ENCODE peak calls at places on chromosomes 5 and 9, in seven cellular contexts. P is HCT116, E is osteocyte, H is cardiac fibroblast, F is RWPE1, K is WTC11, M is foreskin fibroblast. T is an unnamed sample.

GRCh38 chr9:3906437-3907213 is 380.8 kb upstream of the RFX3 start:
- DNase-seq in F (peak), K (no peak), E (no peak), P (peak), H (peak), M (peak), T (no peak)

GRCh38 chr5:26553079-26553478 is 485.3 kb downstream of the CDH9 start:
- DNase-seq in K (no peak), P (no peak), F (peak), H (no peak), M (no peak), E (no peak), T (no peak)

GRCh38 chr5:57176350-57176857 is 2.5 kb downstream of the GPBP1 start:
- DNase-seq in K (no peak), E (no peak), F (no peak), P (no peak), M (peak), H (peak), T (no peak)

GRCh38 chr5:133251296-133252132 is 199.7 kb downstream of the HSPA4 start:
- DNase-seq in H (no peak), F (no peak), M (no peak), K (no peak), E (no peak), P (no peak), T (no peak)

GRCh38 chr5:127665641-127666040 is 16.8 kb downstream of the CTXN3 start:
- DNase-seq in E (no peak), F (no peak), M (no peak), K (no peak), H (no peak), P (no peak), T (no peak)

GRCh38 chr5:37723147-37723961 is 116.5 kb downstream of the GDNF start:
- DNase-seq in M (peak), K (peak), H (peak), P (peak), F (no peak), E (no peak), T (peak)

GRCh38 chr9:16213781-16214515 is 656.5 kb downstream of the BNC2 start:
- DNase-seq in K (no peak), M (peak), H (peak), E (no peak), P (no peak), F (peak), T (no peak)

GRCh38 chr5:173391031-173391430 is 62.8 kb upstream of the STC2 start:
- DNase-seq in M (no peak), H (no peak), P (no peak), F (no peak), K (no peak), E (peak), T (no peak)

GRCh38 chr9:100690438-100690837 is 112.6 kb downstream of the CAVIN4 start:
- DNase-seq in P (no peak), K (no peak), M (no peak), F (no peak), H (no peak), E (no peak), T (no peak)

GRCh38 chr9:115633099-115633498 is 515.1 kb upstream of the TNC start:
- DNase-seq in K (no peak), P (no peak), H (peak), F (no peak), E (no peak), M (peak), T (no peak)

GRCh38 chr5:66659780-66660179 is 63.6 kb downstream of the MAST4 start:
- DNase-seq in P (no peak), E (no peak), F (no peak), H (no peak), K (no peak), M (no peak), T (no peak)

GRCh38 chr5:177111720-177112394 is 21.7 kb upstream of the NSD1 start:
- DNase-seq in H (peak), E (no peak), M (peak), F (peak), K (peak), P (peak), T (peak)

GRCh38 chr5:77560677-77561263 is 68.7 kb upstream of the WDR41 start:
- DNase-seq in F (peak), P (peak), K (no peak), E (no peak), M (peak), H (peak), T (no peak)

GRCh38 chr9:119451426-119451825 is 82.2 kb upstream of the BRINP1 start:
- DNase-seq in F (no peak), P (no peak), M (no peak), H (no peak), K (no peak), E (no peak), T (no peak)

GRCh38 chr5:164679461-164679860 is 1174.0 kb downstream of the MAT2B start:
- DNase-seq in P (no peak), E (no peak), K (no peak), F (no peak), M (no peak), H (no peak), T (no peak)

GRCh38 chr5:42810905-42811590 is 644 bp downstream of the SELENOP start:
- DNase-seq in E (no peak), M (peak), K (no peak), F (no peak), P (no peak), H (peak), T (no peak)

GRCh38 chr5:58974083-58974482 is 391.2 kb downstream of the RAB3C start:
- DNase-seq in E (no peak), P (no peak), H (no peak), M (no peak), K (no peak), F (no peak), T (no peak)

GRCh38 chr5:156654444-156654843 is 195.7 kb upstream of the PPP1R2B start:
- DNase-seq in P (no peak), M (no peak), H (no peak), K (no peak), F (no peak), E (no peak), T (no peak)

GRCh38 chr5:158801286-158801685 is 298.4 kb downstream of the EBF1 start:
- DNase-seq in F (no peak), M (no peak), K (no peak), E (no peak), P (no peak), H (no peak), T (no peak)

GRCh38 chr5:30413540-30413939 is 779.9 kb upstream of the CDH6 start:
- DNase-seq in F (no peak), H (peak), E (no peak), P (no peak), K (no peak), M (no peak), T (no peak)

GRCh38 chr9:120655005-120655622 is 59.2 kb downstream of the MEGF9 start:
- DNase-seq in M (peak), H (peak), K (no peak), F (peak), P (no peak), E (no peak), T (no peak)

GRCh38 chr5:123087173-123088030 is 1.6 kb upstream of the PRDM6 start:
- DNase-seq in K (no peak), M (no peak), P (no peak), H (peak), F (no peak), E (no peak), T (no peak)

GRCh38 chr5:170132642-170133448 is 27.1 kb downstream of the FOXI1 start:
- DNase-seq in P (no peak), M (peak), E (peak), K (no peak), F (peak), H (peak), T (no peak)

GRCh38 chr5:104126980-104127379 is 564.4 kb upstream of the NUDT12 start:
- DNase-seq in E (no peak), F (no peak), K (no peak), H (no peak), M (no peak), P (no peak), T (no peak)

GRCh38 chr5:16736158-16736994 is 119.6 kb upstream of the RETREG1 start:
- DNase-seq in K (peak), H (peak), M (peak), F (peak), P (peak), E (no peak), T (no peak)

DNA sequence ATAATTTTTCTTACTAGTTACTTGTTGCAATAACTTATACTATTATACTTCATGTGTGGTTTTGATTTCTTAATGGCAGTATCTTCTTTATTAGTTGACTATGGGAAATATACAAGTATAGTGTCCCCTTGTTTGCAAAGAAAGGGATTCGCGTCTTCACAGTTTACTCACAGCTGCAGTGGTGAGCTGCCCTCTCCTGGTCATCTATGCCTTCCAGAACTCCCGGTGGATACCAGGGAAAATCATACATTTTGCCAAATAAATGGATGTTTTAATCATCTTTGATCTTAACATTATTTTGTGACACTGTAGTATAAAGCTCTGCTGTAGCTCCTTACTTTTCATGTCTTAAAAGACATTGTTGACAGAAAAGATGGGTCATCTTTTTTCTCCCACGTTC is 142.0 kb downstream of the ZCCHC7 start:
- DNase-seq in K (peak), H (peak), M (peak), P (no peak), E (no peak), F (no peak), T (no peak)
- TF ChIP-seq CTCF in K (no peak), H (peak), M (peak), P (peak), E (peak), F (peak), T (peak)

GRCh38 chr9:113876806-113877236 is 712 bp downstream of the ZNF618 start:
- DNase-seq in E (no peak), K (no peak), F (no peak), P (no peak), H (peak), M (peak), T (no peak)
- TF ChIP-seq CTCF in E (peak), K (no peak), F (peak), P (peak), H (peak), M (peak), T (peak)

DNA sequence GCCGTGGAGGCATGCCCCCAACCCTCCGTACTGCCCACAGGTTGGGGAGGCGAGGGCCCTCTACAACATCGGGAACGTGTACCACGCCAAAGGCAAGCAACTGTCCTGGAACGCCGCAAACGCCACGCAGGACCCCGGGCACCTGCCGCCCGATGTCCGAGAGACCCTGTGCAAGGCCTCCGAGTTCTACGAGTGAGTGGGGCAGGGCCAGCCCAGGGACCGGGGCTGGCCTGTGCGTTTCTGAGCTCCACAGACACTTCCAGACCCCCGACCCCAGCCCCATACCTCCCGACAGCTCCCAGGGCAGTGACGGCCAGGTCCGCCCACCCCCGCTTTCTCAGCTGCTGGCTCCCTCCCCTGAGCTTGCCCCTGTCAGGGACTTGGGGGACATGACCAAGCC is 9.5 kb downstream of the GPSM1 start:
- DNase-seq in P (no peak), E (no peak), M (no peak), F (no peak), K (no peak), H (no peak), T (no peak)
- TF ChIP-seq CTCF in P (no peak), E (no peak), M (no peak), F (no peak), K (no peak), H (no peak), T (no peak)

GRCh38 chr5:98104454-98105188 is 668.8 kb upstream of the RGMB start:
- DNase-seq in M (no peak), E (no peak), F (no peak), H (no peak), K (no peak), P (no peak), T (no peak)
- TF ChIP-seq CTCF in M (no peak), E (no peak), F (no peak), H (no peak), K (no peak), P (no peak), T (no peak)

DNA sequence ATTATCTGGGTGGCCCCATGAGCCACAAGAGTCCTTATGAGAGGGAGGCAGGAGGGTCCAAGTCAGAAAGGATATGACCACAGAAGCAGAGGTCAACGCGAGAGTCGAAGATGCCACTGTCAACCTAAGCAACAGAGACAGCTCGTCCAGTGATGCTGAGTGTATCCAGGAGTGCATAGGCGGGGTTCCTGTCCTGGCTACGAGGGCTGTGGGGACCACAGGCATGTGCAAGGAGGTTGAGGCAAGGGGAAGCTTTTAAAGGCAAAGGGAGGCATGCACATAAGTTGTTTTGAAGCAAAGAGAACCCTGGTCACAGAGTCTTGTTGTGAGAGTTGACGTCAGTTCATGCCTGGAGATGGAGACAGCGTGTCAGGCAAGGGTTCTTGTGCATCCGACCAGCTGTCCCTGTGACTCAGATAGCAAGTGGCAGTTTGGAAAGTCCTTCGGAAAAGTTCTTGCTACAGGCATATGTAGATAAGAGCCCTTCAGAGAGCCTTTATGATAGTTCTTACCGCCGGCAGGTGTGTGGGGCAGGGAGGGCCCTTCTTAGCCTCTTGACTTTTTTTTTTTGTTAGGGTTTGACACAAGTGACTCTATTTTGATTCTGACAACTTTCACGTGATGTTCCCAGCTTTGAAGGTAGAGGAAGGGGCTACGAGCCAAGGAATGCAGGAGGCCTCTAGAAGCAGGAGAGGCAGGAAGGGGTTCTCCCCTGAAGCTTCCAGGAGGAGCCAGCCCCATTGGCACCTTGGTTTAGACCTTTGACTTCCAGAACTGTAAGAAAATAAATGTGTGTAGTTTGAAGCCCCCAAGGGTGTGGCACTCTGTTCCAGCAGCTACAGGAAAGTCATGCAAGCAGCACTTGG is 66.0 kb upstream of the FCN1 start:
- DNase-seq in H (no peak), K (no peak), M (no peak), P (no peak), F (no peak), E (no peak), T (no peak)
- TF ChIP-seq CTCF in H (no peak), K (no peak), M (no peak), P (no peak), F (no peak), E (no peak), T (no peak)

GRCh38 chr9:128419061-128419925 is 1.4 kb upstream of the CERCAM start:
- DNase-seq in E (no peak), P (no peak), F (no peak), M (peak), K (no peak), H (peak), T (no peak)
- TF ChIP-seq CTCF in E (no peak), P (no peak), F (no peak), M (no peak), K (no peak), H (no peak), T (no peak)

GRCh38 chr5:141199359-141200235 is at the start of gene PCDHB11:
- DNase-seq in P (no peak), M (no peak), K (no peak), E (no peak), H (peak), F (peak), T (peak)
- TF ChIP-seq CTCF in P (peak), M (no peak), K (peak), E (no peak), H (no peak), F (peak), T (peak)

T was measured in nephron progenitor cell.